ENCODE peak calls at places on chromosomes 16 and 17, in ten cellular contexts. E is AG10803, W is A673, B is AG04449, M is fibroblast of mammary gland, P is right atrium auricular region, I is ascending aorta, H is dorsolateral prefrontal cortex, R is Peyer's patch, Y is mammary epithelial cell. L is an unnamed sample.

GRCh38 chr17:40695874-40696472 is 7.6 kb downstream of the KRT24 start:
- DNase-seq in I (no peak), R (no peak), B (no peak), Y (no peak), H (no peak), E (no peak), W (no peak), M (no peak), P (no peak), L (no peak)

GRCh38 chr16:69537706-69538080 is 28.1 kb upstream of the NFAT5 start:
- DNase-seq in P (no peak), Y (no peak), B (no peak), I (no peak), R (no peak), M (no peak), H (no peak), W (peak), E (no peak), L (no peak)

GRCh38 chr17:72143245-72143644 is 22.4 kb downstream of the SOX9 start:
- DNase-seq in H (no peak), M (no peak), W (no peak), E (no peak), P (no peak), Y (no peak), I (no peak), B (no peak), R (no peak), L (no peak)

GRCh38 chr16:86076606-86077005 is 177.6 kb downstream of the IRF8 start:
- DNase-seq in E (no peak), M (no peak), R (peak), W (no peak), H (no peak), I (no peak), B (no peak), Y (no peak), P (no peak), L (no peak)

GRCh38 chr17:44556114-44556853 is 1.0 kb upstream of the FZD2 start:
- DNase-seq in P (no peak), Y (peak), H (no peak), B (no peak), I (no peak), W (peak), M (peak), E (peak), R (no peak), L (peak)

GRCh38 chr17:76246080-76247066 is 6.1 kb upstream of the RNF157 start:
- DNase-seq in P (no peak), H (no peak), Y (no peak), R (no peak), W (no peak), M (peak), I (no peak), E (peak), B (no peak), L (peak)

GRCh38 chr17:50184611-50185398 is 16.6 kb downstream of the COL1A1 start:
- DNase-seq in B (no peak), Y (peak), R (no peak), W (no peak), H (peak), P (peak), I (peak), E (peak), M (peak), L (no peak)

GRCh38 chr16:21264226-21265036 is 13.7 kb downstream of the CRYM start:
- DNase-seq in Y (no peak), H (no peak), I (no peak), M (peak), R (no peak), W (no peak), P (no peak), B (no peak), E (peak), L (peak)

GRCh38 chr16:87235810-87236515 is 81.2 kb downstream of the C16orf95 start:
- DNase-seq in P (no peak), M (no peak), I (no peak), W (no peak), H (no peak), B (no peak), R (no peak), Y (no peak), E (no peak), L (no peak)

GRCh38 chr17:28950017-28950751 is 1.1 kb downstream of the PHF12 start:
- DNase-seq in W (peak), R (peak), B (no peak), Y (peak), I (no peak), M (peak), E (peak), H (peak), P (no peak), L (peak)

GRCh38 chr17:73760186-73760758 is 116.0 kb upstream of the SDK2 start:
- DNase-seq in B (no peak), Y (no peak), W (no peak), I (no peak), H (no peak), P (no peak), M (no peak), E (no peak), R (no peak), L (no peak)

GRCh38 chr16:27401768-27402568 is at the start of gene IL21R:
- DNase-seq in E (peak), P (peak), B (no peak), M (peak), R (peak), H (peak), W (peak), I (peak), Y (no peak), L (peak)

GRCh38 chr17:63381101-63381729 is 64.9 kb downstream of the CYB561 start:
- DNase-seq in B (no peak), H (peak), E (peak), P (no peak), R (no peak), M (no peak), I (no peak), W (no peak), Y (no peak), L (no peak)

GRCh38 chr17:79913896-79914812 is 74.9 kb upstream of the CBX4 start:
- DNase-seq in I (no peak), R (no peak), B (no peak), P (no peak), W (no peak), H (no peak), Y (no peak), E (no peak), M (no peak), L (no peak)

GRCh38 chr16:54048994-54049929 is 237.3 kb downstream of the IRX3 start:
- DNase-seq in R (no peak), I (no peak), M (no peak), B (no peak), P (no peak), E (no peak), H (no peak), Y (no peak), W (peak), L (no peak)

GRCh38 chr16:66272461-66272860 is 94.0 kb upstream of the CDH5 start:
- DNase-seq in W (no peak), R (no peak), Y (no peak), M (no peak), I (no peak), P (no peak), H (no peak), E (no peak), B (no peak), L (no peak)

GRCh38 chr16:28925386-28926228 is 569 bp upstream of the RABEP2 start:
- DNase-seq in M (peak), Y (peak), R (no peak), W (peak), B (peak), P (peak), I (no peak), E (peak), H (peak), L (peak)

DNA sequence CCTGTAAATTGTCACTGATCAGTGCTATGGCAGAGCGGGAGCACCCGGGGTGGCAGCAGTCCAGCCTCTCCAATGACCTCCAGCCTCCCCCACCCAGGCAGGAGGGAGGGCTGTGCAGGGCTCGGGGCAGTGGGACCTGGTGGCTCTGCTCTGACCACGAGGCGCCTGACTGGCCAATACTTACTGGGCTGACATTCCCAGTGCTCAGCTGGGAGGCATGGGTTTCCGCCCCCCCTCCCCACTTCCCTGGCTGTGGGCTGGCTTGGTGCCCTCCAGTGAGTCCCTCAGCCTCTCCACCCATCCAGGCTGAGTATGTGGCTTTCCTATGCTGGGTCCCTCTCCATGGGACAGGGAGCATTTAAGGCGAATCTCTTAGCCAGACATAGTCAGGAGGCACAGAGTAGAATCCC is 2.7 kb downstream of the SOCS3 start:
- DNase-seq in I (no peak), Y (no peak), W (no peak), P (no peak), E (peak), B (no peak), H (peak), M (peak), R (no peak), L (peak)
- H3K4me3 ChIP-seq in I (peak), Y (peak), W (no peak), P (peak), E (peak), B (peak), H (no peak), M (peak), R (peak), L (peak)

GRCh38 chr17:36608794-36609497 is 7.6 kb downstream of the MRM1 start:
- DNase-seq in P (peak), W (peak), E (peak), M (peak), B (no peak), I (no peak), Y (peak), H (peak), R (peak), L (peak)
- TF ChIP-seq CTCF in P (peak), W (peak), E (peak), M (peak), B (peak), I (peak), Y (no peak), H (peak), R (peak), L (peak)

DNA sequence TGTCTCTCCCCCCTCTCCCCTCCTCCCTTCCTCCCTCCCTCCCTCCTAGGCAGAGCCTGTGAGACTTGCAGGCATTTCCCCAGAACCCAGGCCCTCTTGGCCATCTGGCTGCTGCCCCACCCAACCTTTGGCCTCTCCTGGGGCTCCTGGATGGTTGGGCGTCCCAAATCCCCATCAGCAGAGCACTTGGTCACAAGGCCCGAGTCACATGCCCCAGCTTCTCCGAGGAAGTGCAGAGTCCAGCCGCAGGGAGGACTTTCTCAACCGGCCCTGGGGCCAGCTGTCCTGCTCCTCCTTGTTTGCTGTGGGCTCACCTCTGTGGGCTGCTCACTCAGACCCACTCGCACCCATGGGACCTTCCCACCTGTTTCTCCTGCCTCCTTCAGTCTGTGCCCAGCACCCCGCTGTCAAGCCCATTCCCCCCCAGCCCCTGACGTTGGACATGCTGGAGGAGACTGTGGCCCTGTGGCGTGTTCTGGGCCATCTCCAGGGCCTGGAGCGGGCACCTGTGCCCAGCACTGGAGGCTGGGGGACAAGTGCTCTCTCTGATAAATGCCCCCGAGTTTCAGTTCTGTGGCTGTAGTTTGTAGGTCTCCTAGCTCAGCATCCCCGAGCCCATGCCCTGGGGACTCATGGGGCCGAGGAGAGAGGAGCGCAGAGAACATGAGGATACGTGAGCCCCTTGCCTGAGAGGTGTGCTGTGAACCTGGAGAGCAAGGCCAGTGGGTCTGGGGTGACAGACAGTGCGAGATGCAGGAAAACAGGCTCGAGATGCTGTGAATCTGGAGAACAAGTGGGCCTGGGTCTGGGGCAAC is 42.3 kb upstream of the ZNF750 start:
- DNase-seq in P (peak), Y (no peak), M (peak), E (peak), B (no peak), H (no peak), W (no peak), R (no peak), I (no peak), L (no peak)
- H3K4me3 ChIP-seq in P (no peak), Y (no peak), M (no peak), E (no peak), B (no peak), H (no peak), W (no peak), R (no peak), I (no peak), L (no peak)

GRCh38 chr17:45917081-45917480 is 22.7 kb downstream of the MAPT start:
- DNase-seq in M (no peak), W (no peak), R (no peak), H (no peak), I (no peak), Y (no peak), P (no peak), E (no peak), B (no peak), L (no peak)

GRCh38 chr17:45919136-45919535 is 24.8 kb downstream of the MAPT start:
- DNase-seq in P (no peak), H (no peak), R (no peak), B (no peak), Y (no peak), E (no peak), M (no peak), W (no peak), I (no peak), L (no peak)

GRCh38 chr17:45920083-45920482 is 25.7 kb downstream of the MAPT start:
- DNase-seq in Y (no peak), I (no peak), H (no peak), P (no peak), M (no peak), B (no peak), R (no peak), E (no peak), W (no peak), L (no peak)

GRCh38 chr17:45915263-45915662 is 20.9 kb downstream of the MAPT start:
- DNase-seq in R (no peak), P (no peak), Y (no peak), H (no peak), W (no peak), I (no peak), B (no peak), M (no peak), E (no peak), L (no peak)

GRCh38 chr17:45918241-45918745 is 23.9 kb downstream of the MAPT start:
- DNase-seq in B (no peak), M (no peak), E (no peak), Y (no peak), W (no peak), I (no peak), P (no peak), H (no peak), R (no peak), L (no peak)
- TF ChIP-seq CTCF in B (no peak), M (no peak), E (no peak), Y (no peak), W (no peak), I (no peak), P (no peak), H (no peak), R (no peak), L (no peak)

DNA sequence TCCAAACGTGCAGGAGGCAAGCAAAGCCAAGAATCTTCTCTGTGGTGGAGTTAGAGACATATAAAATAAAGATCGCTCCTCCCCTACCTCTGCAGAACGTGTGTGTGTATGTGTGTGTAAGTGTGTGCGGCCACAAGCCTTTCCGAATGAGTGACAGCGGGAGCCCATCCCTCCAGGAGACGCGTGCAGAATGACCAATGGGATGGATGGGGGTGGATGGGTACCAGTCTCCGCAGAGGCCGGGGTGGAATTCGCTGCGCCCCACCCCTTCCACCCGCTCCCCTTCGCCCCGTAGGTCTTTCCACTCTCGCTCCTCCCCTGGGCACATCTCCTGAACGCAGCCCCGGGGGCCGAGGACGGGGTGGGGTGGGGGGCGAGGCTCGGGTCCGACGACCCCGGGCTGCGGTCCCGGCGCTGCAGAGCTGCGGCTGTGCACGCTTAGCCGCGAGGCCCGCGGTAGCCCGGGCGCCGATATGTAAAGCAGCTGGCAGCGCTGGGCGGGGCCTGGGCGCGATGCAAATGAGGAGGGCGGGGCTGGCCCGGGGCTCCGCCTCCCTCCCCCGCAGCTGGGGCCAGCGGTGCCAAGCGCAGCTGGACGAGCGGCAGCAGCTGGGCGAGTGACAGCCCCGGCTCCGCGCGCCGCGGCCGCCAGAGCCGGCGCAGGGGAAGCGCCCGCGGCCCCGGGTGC is at the start of gene PRKCB:
- DNase-seq in R (peak), Y (peak), E (peak), B (no peak), W (peak), P (no peak), I (peak), H (peak), M (peak), L (peak)
- H3K4me3 ChIP-seq in R (peak), Y (peak), E (no peak), B (no peak), W (peak), P (peak), I (peak), H (peak), M (no peak), L (no peak)

GRCh38 chr17:31525801-31526549 is 134.5 kb downstream of the RAB11FIP4 start:
- DNase-seq in P (no peak), E (peak), M (no peak), I (no peak), H (peak), B (no peak), Y (no peak), R (peak), W (no peak), L (no peak)
- TF ChIP-seq CTCF in P (no peak), E (peak), M (peak), I (no peak), H (peak), B (peak), Y (peak), R (peak), W (no peak), L (peak)

GRCh38 chr17:81933178-81933699 is 3.9 kb downstream of the PYCR1 start:
- DNase-seq in B (no peak), H (no peak), W (no peak), R (no peak), I (no peak), E (no peak), M (no peak), Y (no peak), P (no peak), L (no peak)

GRCh38 chr17:81934850-81935708 is 2.0 kb downstream of the PYCR1 start:
- DNase-seq in M (no peak), P (no peak), B (no peak), Y (no peak), H (no peak), R (no peak), E (no peak), W (no peak), I (no peak), L (no peak)

GRCh38 chr17:81932333-81932983 is 4.6 kb downstream of the PYCR1 start:
- DNase-seq in P (no peak), B (no peak), Y (no peak), M (no peak), E (no peak), W (no peak), I (no peak), H (no peak), R (no peak), L (no peak)

GRCh38 chr17:81934098-81934757 is 2.9 kb downstream of the PYCR1 start:
- DNase-seq in Y (no peak), B (no peak), P (no peak), I (no peak), H (no peak), R (no peak), E (no peak), W (no peak), M (no peak), L (no peak)

DNA sequence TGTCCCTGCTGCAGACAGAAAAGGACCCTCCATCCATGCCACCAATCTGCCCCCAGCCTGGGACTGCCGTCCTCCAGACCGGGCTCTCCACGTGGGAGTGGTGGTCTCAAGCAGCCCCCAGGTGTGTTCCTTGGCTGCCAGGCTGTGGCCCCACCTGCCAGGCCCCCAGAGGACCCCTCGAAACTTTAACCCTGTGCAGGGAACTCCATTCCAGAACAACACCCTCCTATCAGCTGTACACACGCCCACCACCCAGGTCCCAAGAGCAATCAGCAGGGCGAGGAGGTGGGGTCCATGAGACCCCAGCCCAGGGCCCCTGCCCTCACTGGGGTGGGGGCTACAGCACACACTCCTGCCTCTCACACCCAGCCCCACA is 1.4 kb downstream of the PYCR1 start:
- DNase-seq in W (no peak), P (no peak), I (no peak), E (no peak), H (no peak), B (no peak), R (no peak), Y (no peak), M (no peak), L (no peak)
- H3K4me3 ChIP-seq in W (peak), P (no peak), I (no peak), E (peak), H (no peak), B (peak), R (no peak), Y (no peak), M (peak), L (peak)

GRCh38 chr17:75113798-75114551 is 4.2 kb downstream of the ARMC7 start:
- DNase-seq in I (peak), B (peak), Y (peak), W (peak), H (peak), M (peak), E (peak), R (peak), P (peak), L (peak)
- TF ChIP-seq CTCF in I (peak), B (peak), Y (peak), W (peak), H (peak), M (peak), E (peak), R (peak), P (peak), L (peak)

GRCh38 chr17:36942031-36942599 is 4.8 kb downstream of the LHX1 start:
- DNase-seq in I (no peak), B (no peak), P (no peak), M (no peak), W (no peak), E (no peak), Y (no peak), R (no peak), H (no peak), L (no peak)
- H3K4me3 ChIP-seq in I (no peak), B (no peak), P (no peak), M (no peak), W (no peak), E (no peak), Y (peak), R (peak), H (no peak), L (no peak)

L was measured in astrocyte of the spinal cord.